ENCODE peak calls at places on chromosomes 5 and 9, in nine cellular contexts. H is kidney; U is right atrium auricular region; K is ascending aorta; X is tibial nerve; I is Peyer's patch; F is body of pancreas; S is CD8-positive, alpha-beta T cell; D is fibroblast of lung. P is an unnamed sample.

GRCh38 chr9:72661401-72662135 is 140.2 kb downstream of the TMC1 start:
- DNase-seq in K (no peak), I (no peak), F (no peak), H (no peak), S (no peak), U (no peak), X (no peak), D (peak; percentile 41), P (no peak)

GRCh38 chr9:135281151-135281550 is 193.7 kb downstream of the OLFM1 start:
- DNase-seq in H (no peak), X (no peak), S (no peak), K (no peak), I (no peak), F (no peak), U (no peak), D (no peak), P (no peak)

GRCh38 chr9:82363236-82363635 is 374.7 kb downstream of the SPATA31D1 start:
- DNase-seq in K (no peak), I (no peak), U (no peak), F (no peak), X (no peak), D (no peak), H (no peak), S (no peak), P (no peak)

GRCh38 chr5:122909470-122910100 is 64.2 kb downstream of the SNX24 start:
- DNase-seq in S (no peak), U (no peak), H (no peak), F (no peak), I (no peak), X (no peak), K (no peak), D (no peak), P (no peak)

GRCh38 chr9:136198605-136199083 is 6.3 kb downstream of the LHX3 start:
- DNase-seq in U (no peak), H (no peak), K (no peak), D (no peak), S (no peak), F (no peak), I (no peak), X (no peak), P (no peak)

GRCh38 chr9:93958875-93959682 is 3.9 kb upstream of the BARX1 start:
- DNase-seq in I (no peak), D (peak; percentile 34), K (no peak), F (no peak), H (no peak), S (no peak), X (no peak), U (no peak), P (no peak)

GRCh38 chr5:112109331-112109993 is 309.6 kb downstream of the EPB41L4A start:
- DNase-seq in I (no peak), D (peak; percentile 92), F (peak; percentile 75), U (no peak), S (no peak), X (no peak), K (no peak), H (no peak), P (peak; percentile 55)

GRCh38 chr5:17918373-17919104 is 284.3 kb downstream of the TAF11L14 start:
- DNase-seq in H (no peak), U (no peak), I (no peak), D (no peak), X (no peak), K (no peak), S (no peak), F (no peak), P (no peak)

GRCh38 chr9:20319641-20320337 is 302.5 kb downstream of the MLLT3 start:
- DNase-seq in F (no peak), D (peak; percentile 30), H (no peak), S (no peak), X (no peak), K (no peak), U (no peak), I (no peak), P (no peak)

DNA sequence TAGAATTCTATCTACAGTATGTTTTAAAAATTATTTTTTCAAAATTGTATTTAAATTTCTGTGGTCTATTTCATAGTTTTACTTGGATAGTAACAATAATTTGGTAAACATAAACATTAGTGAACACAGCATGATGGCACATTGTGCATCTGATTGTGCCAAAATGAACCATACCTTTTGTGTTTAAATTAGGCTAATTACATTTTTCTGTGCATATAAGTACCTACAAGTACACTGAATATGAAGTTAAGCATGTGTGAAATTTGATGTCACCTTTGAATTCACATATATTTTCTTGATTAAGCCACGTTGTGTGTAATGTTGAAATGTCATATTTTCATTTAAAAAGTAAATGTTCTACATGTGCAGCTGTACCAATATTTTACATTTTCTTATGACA is 13.4 kb downstream of the PBX3 start:
- DNase-seq in D (no peak), X (no peak), F (no peak), S (no peak), U (no peak), I (no peak), H (no peak), K (no peak), P (no peak)
- H3K9me3 ChIP-seq in D (no peaks in the 10 kb centered on the region), X (no peaks in the 10 kb centered on the region), F (no peaks in the 10 kb centered on the region), S (no peaks in the 10 kb centered on the region), U (no peaks in the 10 kb centered on the region), I (no peaks in the 10 kb centered on the region), H (no peaks in the 10 kb centered on the region), K (no peaks in the 10 kb centered on the region), P (no peaks in the 10 kb centered on the region)

GRCh38 chr9:112380102-112380581 is at the start of gene HSDL2:
- DNase-seq in U (no peak), X (peak; percentile 14), D (peak; percentile 57), I (peak; percentile 54), K (peak; percentile 80), F (peak; percentile 60), H (no peak), S (no peak), P (peak; percentile 53)

GRCh38 chr9:112380771-112381181 is 868 bp downstream of the HSDL2 start:
- DNase-seq in H (no peak), K (no peak), F (no peak), D (peak; percentile 43), I (no peak), U (no peak), S (no peak), X (no peak), P (no peak)

GRCh38 chr9:112377684-112378344 is 2.1 kb upstream of the HSDL2 start:
- DNase-seq in X (no peak), F (no peak), U (no peak), K (no peak), D (no peak), I (no peak), S (no peak), H (no peak), P (no peak)

GRCh38 chr9:112378441-112379176 is 1.3 kb upstream of the HSDL2 start:
- DNase-seq in X (no peak), K (peak; percentile 63), U (no peak), D (no peak), H (no peak), S (no peak), F (peak; percentile 17), I (no peak), P (no peak)

GRCh38 chr9:112379177-112380101 is 469 bp upstream of the HSDL2 start:
- DNase-seq in K (peak; percentile 100), D (peak; percentile 98), I (peak; percentile 98), F (peak; percentile 100), S (peak; percentile 99), U (peak; percentile 99), X (peak; percentile 98), H (peak; percentile 100), P (peak; percentile 99)
- H3K4me1 ChIP-seq in K (no peaks in the 10 kb centered on the region), D (no peaks in the 10 kb centered on the region), I (peaks cover 5% of the 10 kb centered on the region), F (peaks cover 42% of the 10 kb centered on the region), S (peaks cover 27% of the 10 kb centered on the region), U (no peaks in the 10 kb centered on the region), X (peaks cover 55% of the 10 kb centered on the region), H (peaks cover 10% of the 10 kb centered on the region), P (peaks cover 44% of the 10 kb centered on the region)

GRCh38 chr5:139684881-139685749 is 37.0 kb downstream of the CXXC5 start:
- DNase-seq in K (no peak), I (no peak), H (no peak), U (no peak), F (peak; percentile 94), D (no peak), S (no peak), X (no peak), P (no peak)
- TF ChIP-seq CTCF in K (no peak), I (no peak), H (no peak), U (peak; percentile 53), F (peak; percentile 16), D (no peak), S (no peak), X (no peak), P (peak; percentile 48)

GRCh38 chr5:180251141-180251540 is 40.7 kb downstream of the MAPK9 start:
- DNase-seq in D (no peak), F (no peak), U (no peak), H (peak; percentile 40), S (no peak), I (no peak), K (no peak), X (no peak), P (no peak)

GRCh38 chr5:180253036-180253824 is 38.7 kb downstream of the MAPK9 start:
- DNase-seq in D (no peak), X (no peak), U (no peak), S (no peak), F (no peak), H (peak; percentile 59), I (no peak), K (no peak), P (no peak)

GRCh38 chr5:180250329-180250728 is 41.3 kb upstream of the RASGEF1C start:
- DNase-seq in U (no peak), F (no peak), K (no peak), S (no peak), H (peak; percentile 19), X (no peak), I (no peak), D (no peak), P (no peak)

GRCh38 chr5:180251887-180252286 is 40.0 kb downstream of the MAPK9 start:
- DNase-seq in D (no peak), F (no peak), H (peak; percentile 31), K (no peak), S (no peak), U (no peak), X (no peak), I (no peak), P (no peak)
- H3K9me3 ChIP-seq in D (no peaks in the 10 kb centered on the region), F (peaks cover 70% of the 10 kb centered on the region), H (peaks cover 30% of the 10 kb centered on the region), K (peaks cover 87% of the 10 kb centered on the region), S (peaks cover 54% of the 10 kb centered on the region), U (peaks cover 99% of the 10 kb centered on the region), X (peaks cover 72% of the 10 kb centered on the region), I (no peaks in the 10 kb centered on the region), P (peaks cover 45% of the 10 kb centered on the region)

DNA sequence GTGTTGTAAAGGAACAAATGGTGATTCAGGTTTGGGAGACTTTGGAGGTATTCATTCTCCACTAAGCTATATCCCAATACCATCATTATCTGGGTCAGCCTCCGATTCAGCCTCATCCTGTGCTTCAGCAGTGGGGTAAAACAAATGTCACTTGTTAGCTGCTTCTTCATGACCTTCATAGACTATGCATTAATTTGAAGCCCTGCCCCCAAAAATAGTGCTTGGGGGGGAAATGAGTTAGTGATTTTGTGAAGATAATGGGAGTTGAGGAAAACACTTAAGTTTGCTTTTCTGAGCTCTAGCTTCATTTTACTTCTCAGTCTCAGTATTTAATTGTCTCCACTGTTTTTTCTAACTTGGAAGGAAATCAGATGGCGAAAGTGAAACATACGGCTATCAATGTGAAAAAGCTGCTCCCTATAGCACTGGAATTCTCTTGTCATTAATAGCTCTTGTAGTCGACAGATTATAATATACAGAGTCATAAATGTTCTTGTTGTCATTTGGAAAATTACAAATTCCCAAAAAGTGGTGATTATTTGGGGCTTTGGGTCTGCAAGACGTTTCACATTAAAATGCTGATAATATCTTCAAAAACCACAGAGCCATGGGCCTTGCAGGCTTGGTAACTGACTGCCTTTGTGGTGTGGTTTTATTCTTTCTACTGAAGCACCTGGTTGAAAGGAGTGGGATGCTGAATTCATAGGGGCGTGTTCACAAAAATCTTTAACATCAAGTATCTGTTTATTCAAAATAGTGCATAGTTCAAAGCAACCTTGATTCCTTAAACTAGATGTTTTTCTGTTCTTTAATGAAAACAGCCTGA is 40.0 kb downstream of the PIK3R1 start:
- DNase-seq in D (no peak), X (no peak), S (no peak), K (no peak), I (no peak), U (no peak), F (no peak), H (no peak), P (no peak)
- H3K4me1 ChIP-seq in D (peaks cover 18% of the 10 kb centered on the region), X (peaks cover 100% of the 10 kb centered on the region), S (peaks cover 88% of the 10 kb centered on the region), K (peaks cover 9% of the 10 kb centered on the region), I (peaks cover 3% of the 10 kb centered on the region), U (no peaks in the 10 kb centered on the region), F (peaks cover 12% of the 10 kb centered on the region), H (peaks cover 16% of the 10 kb centered on the region), P (peaks cover 8% of the 10 kb centered on the region)

P was measured in Caco-2.